ENCODE peak calls at places on chromosomes 13 and 19, in six cellular contexts. K is stimulated activated effector memory CD8-positive, alpha-beta T cell treated with anti-CD3 and anti-CD28 coated beads, Interleukin-12 subunit alpha, Interleukin-12 subunit beta, amount 100 ng/mL, for 72 hours; I is NCI-H1436 treated with DMSO at 0.1 percent for 48 hours; O is stimulated activated CD8-positive, alpha-beta memory T cell treated with anti-CD3 and anti-CD28 coated beads, Interleukin-4, amount 100 ng/mL, for 1 hour; W is left kidney; R is T-helper 17 cell. H is an unnamed sample.

GRCh38 chr13:110636053-110636475 is 20.7 kb downstream of the NAXD start:
- DNase-seq in K (no peak), O (no peak), W (no peak), I (no peak), R (no peak), H (no peak)

GRCh38 chr19:36245210-36246005 is 30.5 kb downstream of the ZNF146 start:
- DNase-seq in I (no peak), R (no peak), W (peak), K (no peak), O (no peak), H (no peak)

GRCh38 chr19:16016226-16017137 is 59.8 kb upstream of the TPM4 start:
- DNase-seq in O (no peak), K (no peak), R (no peak), I (no peak), W (no peak), H (peak)

GRCh38 chr13:68745517-68745916 is 1362.1 kb upstream of the ATXN8OS start:
- DNase-seq in R (no peak), K (no peak), I (no peak), O (no peak), W (no peak), H (no peak)

GRCh38 chr13:111216166-111216960 is 101.3 kb downstream of the ARHGEF7 start:
- DNase-seq in W (peak), K (no peak), I (no peak), O (no peak), R (peak), H (no peak)

GRCh38 chr19:30540671-30541210 is 168.6 kb downstream of the ZNF536 start:
- DNase-seq in I (no peak), R (no peak), K (no peak), O (no peak), W (no peak), H (no peak)

GRCh38 chr13:26759907-26760834 is at the start of gene GPR12:
- DNase-seq in K (no peak), O (no peak), I (no peak), W (peak), R (no peak), H (no peak)

GRCh38 chr19:34733266-34733825 is 697 bp upstream of the ZNF181 start:
- DNase-seq in W (peak), K (no peak), I (no peak), R (no peak), O (no peak), H (no peak)

GRCh38 chr19:13155472-13156284 is 5.5 kb downstream of the IER2 start:
- DNase-seq in I (no peak), K (peak), O (peak), W (peak), R (peak), H (no peak)

GRCh38 chr13:95296326-95296939 is 4.8 kb downstream of the ABCC4 start:
- DNase-seq in O (no peak), I (no peak), W (peak), K (no peak), R (no peak), H (no peak)

GRCh38 chr19:40691421-40692211 is 1.2 kb upstream of the NUMBL start:
- DNase-seq in R (no peak), I (no peak), W (no peak), K (no peak), O (no peak), H (peak)

GRCh38 chr19:33373701-33374405 is at the start of gene CEBPG:
- DNase-seq in R (peak), O (peak), K (no peak), I (no peak), W (peak), H (no peak)

GRCh38 chr19:42411581-42412178 is 15.5 kb downstream of the LIPE start:
- DNase-seq in R (no peak), I (no peak), O (no peak), K (no peak), W (no peak), H (no peak)

GRCh38 chr19:58513694-58514563 is 2.1 kb upstream of the SLC27A5 start:
- DNase-seq in W (peak), K (peak), O (peak), R (peak), I (peak), H (peak)

GRCh38 chr13:106440846-106441245 is 94.6 kb downstream of the EFNB2 start:
- DNase-seq in K (no peak), I (no peak), O (no peak), R (no peak), W (no peak), H (no peak)